ENCODE peak calls at places on chromosome 13, in four cellular contexts. W is bronchial epithelial cell, B is fibroblast of lung, H is breast epithelium. F is an unnamed sample.

GRCh38 chr13:32150794-32151193 is 119.2 kb downstream of the FRY start:
- DNase-seq in H (peak; percentile 32), W (no peak), B (peak; percentile 88), F (no peak)

GRCh38 chr13:112182831-112183543 is 116.0 kb downstream of the SOX1 start:
- DNase-seq in H (no peak), B (no peak), W (no peak), F (no peak)

GRCh38 chr13:111372651-111373425 is 52.4 kb downstream of the TEX29 start:
- DNase-seq in B (no peak), H (no peak), W (no peak), F (no peak)

GRCh38 chr13:43223206-43223605 is 199.8 kb downstream of the DNAJC15 start:
- DNase-seq in B (no peak), H (no peak), W (no peak), F (no peak)

GRCh38 chr13:100203696-100204367 is 114.9 kb downstream of the PCCA start:
- DNase-seq in W (peak; percentile 44), B (peak; percentile 89), H (no peak), F (peak; percentile 43)

GRCh38 chr13:48596128-48596429 is 57.6 kb upstream of the CYSLTR2 start:
- DNase-seq in W (peak; percentile 41), B (no peak), H (no peak), F (no peak)

GRCh38 chr13:113407531-113408393 is 43.8 kb upstream of the GRTP1 start:
- DNase-seq in B (no peak), H (no peak), W (no peak), F (no peak)

GRCh38 chr13:52405767-52406494 is at the start of gene THSD1:
- DNase-seq in H (peak; percentile 39), W (peak; percentile 20), B (peak; percentile 62), F (no peak)

GRCh38 chr13:62014299-62014698 is 598.6 kb upstream of the PCDH20 start:
- DNase-seq in W (peak; percentile 19), B (peak; percentile 2), H (no peak), F (no peak)

GRCh38 chr13:30847697-30848307 is 58.3 kb upstream of the MEDAG start:
- DNase-seq in W (peak; percentile 53), H (no peak), B (peak; percentile 100), F (peak; percentile 81)

GRCh38 chr13:60881507-60881906 is 484.5 kb downstream of the TDRD3 start:
- DNase-seq in W (no peak), B (no peak), H (no peak), F (no peak)

DNA sequence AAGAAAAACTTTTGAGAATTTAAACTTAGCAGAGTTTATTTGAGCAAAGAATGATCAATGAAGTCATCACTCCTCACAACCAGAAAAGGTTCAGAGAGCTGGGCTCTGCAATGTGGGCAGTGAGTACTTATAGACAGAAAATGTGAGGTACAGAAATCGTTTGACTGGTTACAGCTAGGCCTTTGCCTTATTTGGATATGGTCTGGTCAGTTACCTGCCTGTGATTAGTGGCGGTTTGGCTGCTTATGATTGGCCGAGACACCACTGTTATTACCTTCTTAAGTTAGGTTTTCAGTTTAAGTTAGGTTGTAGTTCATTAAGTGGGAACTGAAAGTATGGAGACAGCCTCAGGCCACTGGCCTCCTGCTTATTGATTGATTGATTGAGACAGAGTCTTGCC is 66.3 kb downstream of the DNAJC3 start:
- DNase-seq in W (no peak), H (no peak), B (no peak), F (no peak)
- H3K4me3 ChIP-seq in W (no peak overlapping the region), H (no peak overlapping the region), B (no peak overlapping the region), F (no peak overlapping the region)

DNA sequence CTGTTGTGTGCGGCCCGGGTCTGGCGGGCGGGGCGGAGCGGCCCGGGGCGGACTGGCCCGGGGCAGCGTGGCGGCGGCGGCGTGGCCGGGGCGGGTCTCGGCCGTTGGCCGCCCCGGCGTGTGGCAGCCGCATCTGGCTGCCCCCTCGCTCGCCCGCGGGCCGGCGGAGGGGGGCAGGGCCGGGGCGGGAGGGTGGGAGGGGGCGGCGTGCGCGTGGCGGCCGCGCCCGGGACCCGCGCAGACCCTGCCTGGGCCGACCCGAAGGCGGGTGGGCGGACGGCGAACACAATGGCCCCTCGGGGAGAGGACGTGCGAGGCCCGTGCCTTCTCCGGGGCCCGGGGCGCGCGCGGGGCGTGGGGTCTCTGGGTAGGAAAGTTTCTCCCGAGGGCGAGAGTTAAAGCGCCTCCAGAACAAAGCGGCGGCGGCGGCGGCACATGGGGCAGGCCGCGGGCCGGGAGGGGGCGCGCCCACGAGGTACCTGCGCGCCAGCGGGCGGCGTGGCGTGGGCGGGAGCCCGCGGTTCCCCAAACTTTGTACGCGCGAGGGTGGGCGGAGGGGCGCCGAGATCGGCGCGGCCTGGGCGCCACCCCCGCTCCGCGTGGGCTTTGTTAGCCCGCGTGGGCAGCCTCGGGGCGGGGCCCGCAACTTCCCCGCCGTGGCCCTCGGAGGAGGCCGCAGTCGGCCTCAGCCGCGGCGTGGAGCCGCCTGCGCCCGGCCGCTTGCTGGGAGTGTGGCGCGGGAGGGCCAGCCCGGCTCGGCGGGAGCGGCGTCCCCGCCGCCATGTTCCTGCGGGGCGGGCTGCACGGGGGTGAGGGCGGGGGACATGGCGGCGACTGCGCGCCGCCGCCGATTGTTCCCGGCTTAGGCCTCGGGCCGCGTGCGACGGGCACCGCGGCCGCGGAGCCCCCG is 764 bp downstream of the MIR17HG start:
- DNase-seq in B (peak; percentile 33), H (peak; percentile 31), W (no peak), F (no peak)
- TF ChIP-seq CTCF in B (no peak), H (no peak), W (peak; percentile 5), F (no peak)

GRCh38 chr13:27858046-27858445 is 61.8 kb upstream of the PDX1 start:
- DNase-seq in H (no peak), B (no peak), W (no peak), F (no peak)

GRCh38 chr13:27855381-27855780 is 63.1 kb downstream of the GSX1 start:
- DNase-seq in H (no peak), W (no peak), B (no peak), F (no peak)

GRCh38 chr13:27854606-27855005 is 62.3 kb downstream of the GSX1 start:
- DNase-seq in H (no peak), W (no peak), B (no peak), F (no peak)

GRCh38 chr13:27853871-27854270 is 61.6 kb downstream of the GSX1 start:
- DNase-seq in H (no peak), B (no peak), W (no peak), F (no peak)

DNA sequence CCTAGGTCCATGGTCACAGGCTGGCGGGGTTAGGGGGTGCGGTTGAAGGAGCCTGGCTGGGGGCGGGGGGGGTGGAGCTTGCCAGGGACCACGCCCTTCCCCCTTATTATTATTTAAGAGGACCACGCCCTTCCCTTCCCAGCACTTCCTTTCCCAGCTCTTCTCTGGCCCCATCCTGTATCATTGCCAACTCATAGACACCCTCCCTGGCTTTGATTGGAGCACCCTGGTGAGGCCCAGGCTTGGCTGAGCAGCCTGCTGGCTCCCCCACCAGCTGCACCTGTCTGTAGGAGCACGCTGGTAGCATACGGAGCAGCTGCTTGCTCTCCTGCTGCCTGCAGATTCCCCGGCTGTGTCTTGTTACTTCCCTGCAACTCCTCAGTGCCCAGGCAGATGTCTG is 62.5 kb upstream of the PDX1 start:
- DNase-seq in W (no peak), H (no peak), B (no peak), F (no peak)
- H3K27me3 ChIP-seq in W (peaks cover 4% of the 10 kb centered on the region), H (peaks cover 74% of the 10 kb centered on the region), B (no peaks in the 10 kb centered on the region), F (peaks cover 10% of the 10 kb centered on the region)

GRCh38 chr13:38167164-38167822 is 182.4 kb upstream of the UFM1 start:
- DNase-seq in B (no peak), W (no peak), H (no peak), F (no peak)

DNA sequence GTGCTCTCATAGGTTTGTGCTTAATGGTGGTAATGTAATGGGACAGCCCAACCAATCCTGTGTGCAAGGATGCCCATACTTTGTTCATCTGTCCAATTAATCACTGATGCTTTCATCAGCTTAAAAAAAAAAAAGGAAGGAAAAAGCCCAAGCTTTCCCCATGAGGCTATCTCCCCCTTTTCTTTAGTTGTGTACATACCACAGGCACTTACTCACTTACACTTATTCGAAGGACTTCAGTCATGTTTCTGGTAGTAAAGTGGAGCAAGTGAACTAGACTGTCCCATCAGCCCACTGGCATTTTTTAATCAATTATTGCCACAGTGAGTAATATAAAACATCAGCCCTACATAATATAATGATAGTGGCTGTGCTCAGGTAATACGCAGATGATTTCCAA is 183.5 kb upstream of the UFM1 start:
- DNase-seq in B (peak; percentile 50), H (no peak), W (peak; percentile 45), F (peak; percentile 16)
- H3K4me3 ChIP-seq in B (no peak overlapping the region), H (no peak overlapping the region), W (no peak overlapping the region), F (no peak overlapping the region)

DNA sequence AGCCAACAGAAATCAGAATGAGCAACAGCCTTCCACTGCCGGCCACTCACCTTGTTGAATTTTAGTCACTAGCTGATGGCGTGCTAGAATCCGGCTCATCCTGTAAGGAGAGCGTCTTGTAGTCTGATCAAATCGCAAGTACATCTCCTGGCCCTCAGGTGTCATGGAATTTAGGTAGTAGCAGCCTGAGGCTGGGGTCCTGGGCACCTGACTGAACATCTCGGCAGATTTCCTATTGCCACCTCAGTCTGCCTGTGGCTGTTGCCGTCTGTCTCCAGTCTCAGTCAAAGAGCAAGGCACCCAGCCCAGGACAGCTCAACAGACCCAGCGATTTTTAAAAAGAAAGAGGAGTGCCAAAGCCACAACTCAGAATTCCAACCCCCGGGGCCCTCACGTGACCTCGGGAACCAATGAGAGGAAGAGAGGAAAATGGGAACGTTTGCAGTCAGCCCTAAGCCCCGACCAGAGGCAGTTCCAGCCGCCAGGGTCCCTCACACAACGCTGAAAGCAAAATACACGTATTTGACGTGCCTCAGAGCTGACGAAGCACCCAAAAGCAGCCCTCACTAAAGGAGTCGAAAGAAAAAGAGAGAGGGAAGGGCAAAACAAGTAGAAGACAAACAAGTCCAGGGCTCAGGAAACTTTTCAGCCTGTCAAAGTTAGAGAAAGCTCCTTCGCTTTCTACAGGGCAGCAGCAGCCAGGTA is at the start of gene STARD13:
- DNase-seq in H (peak; percentile 93), B (peak; percentile 98), W (peak; percentile 90), F (peak; percentile 80)
- TF ChIP-seq CTCF in H (peak; percentile 47), B (peak; percentile 37), W (peak; percentile 24), F (peak; percentile 55)

DNA sequence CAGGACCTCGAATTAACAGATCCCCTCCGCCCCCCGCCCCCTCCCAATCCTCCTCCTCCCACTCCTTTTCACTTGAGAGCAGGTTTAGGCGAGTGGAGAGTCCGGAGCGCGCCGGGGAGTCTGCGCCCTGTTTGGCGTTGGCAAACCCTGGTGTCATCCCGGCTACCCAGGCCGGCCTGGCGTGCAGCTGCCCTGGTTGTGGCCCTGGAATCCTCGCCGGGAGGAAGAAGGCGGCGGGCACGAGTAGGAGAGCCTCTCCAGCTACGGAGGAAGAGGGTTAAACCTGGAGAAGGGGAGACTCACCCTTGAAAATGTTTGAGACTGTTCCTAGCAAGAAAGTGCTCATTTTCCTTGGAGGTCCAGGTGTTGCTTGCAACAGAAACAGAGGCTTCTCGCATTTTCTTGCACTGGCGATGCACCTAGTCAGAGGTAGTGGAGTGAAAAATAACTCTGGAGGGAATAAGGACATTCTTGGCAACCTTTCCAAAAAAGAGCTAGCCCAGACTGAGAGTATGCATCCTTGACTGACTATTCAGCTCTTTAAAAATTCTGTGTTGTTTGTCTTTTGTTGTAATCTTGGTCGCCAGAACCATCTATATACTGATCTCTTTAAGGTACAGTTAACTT is 1.3 kb upstream of the SOX21 start:
- DNase-seq in B (no peak), W (no peak), H (no peak), F (no peak)
- H3K27me3 ChIP-seq in B (peaks cover 38% of the 10 kb centered on the region), W (peaks cover 4% of the 10 kb centered on the region), H (peaks cover 47% of the 10 kb centered on the region), F (peaks cover 70% of the 10 kb centered on the region)

GRCh38 chr13:44765076-44765475 is 188.9 kb upstream of the TSC22D1 start:
- DNase-seq in W (no peak), H (no peak), B (no peak), F (no peak)

GRCh38 chr13:44760434-44760833 is 184.3 kb upstream of the TSC22D1 start:
- DNase-seq in B (no peak), H (no peak), W (peak; percentile 71), F (no peak)

GRCh38 chr13:44762946-44763345 is 186.8 kb upstream of the TSC22D1 start:
- DNase-seq in H (no peak), B (peak; percentile 55), W (no peak), F (no peak)

GRCh38 chr13:44764334-44764733 is 188.2 kb upstream of the TSC22D1 start:
- DNase-seq in W (no peak), H (no peak), B (peak; percentile 45), F (no peak)

GRCh38 chr13:44763604-44764311 is 187.6 kb upstream of the TSC22D1 start:
- DNase-seq in W (no peak), B (peak; percentile 46), H (peak; percentile 74), F (no peak)
- H3K4me3 ChIP-seq in W (no peak overlapping the region), B (no peak overlapping the region), H (no peak overlapping the region), F (no peak overlapping the region)

F was measured in kidney epithelial cell.